ENCODE peak calls at places on chromosomes 16 and 17, in seven cellular contexts. D is CD8-positive, alpha-beta T cell; P is RWPE2; Z is colonic mucosa; K is stomach; X is prostate gland; T is naive thymus-derived CD4-positive, alpha-beta T cell. R is an unnamed sample.

GRCh38 chr17:14201087-14201486 is 35.6 kb downstream of the CDRT15 start:
- DNase-seq in D (peak; percentile 54), T (peak; percentile 62), K (no peak), X (no peak), Z (no peak), P (no peak), R (no peak)

GRCh38 chr17:34852614-34853013 is 108.6 kb downstream of the CCT6B start:
- DNase-seq in P (no peak), Z (no peak), T (no peak), K (no peak), D (no peak), X (no peak), R (no peak)

GRCh38 chr16:4327782-4328579 is 12.1 kb downstream of the GLIS2 start:
- DNase-seq in Z (peak; percentile 73), T (peak; percentile 68), P (peak; percentile 73), D (peak; percentile 60), K (peak; percentile 83), X (peak; percentile 62), R (peak; percentile 84)

GRCh38 chr17:40097931-40098845 is 2.2 kb downstream of the NR1D1 start:
- DNase-seq in K (peak; percentile 85), X (peak; percentile 54), D (no peak), P (no peak), T (no peak), Z (peak; percentile 89), R (peak; percentile 60)

GRCh38 chr16:84677849-84678248 is 22.0 kb upstream of the USP10 start:
- DNase-seq in X (no peak), P (no peak), Z (no peak), T (no peak), D (no peak), K (no peak), R (no peak)

GRCh38 chr17:47279062-47279801 is 25.6 kb downstream of the ITGB3 start:
- DNase-seq in X (no peak), K (peak; percentile 36), P (no peak), Z (no peak), T (no peak), D (no peak), R (peak; percentile 70)

GRCh38 chr16:17345043-17345442 is 125.7 kb downstream of the XYLT1 start:
- DNase-seq in X (peak; percentile 78), T (no peak), D (no peak), P (no peak), Z (no peak), K (no peak), R (no peak)

GRCh38 chr16:72794319-72794718 is 253.6 kb downstream of the ZFHX3 start:
- DNase-seq in Z (no peak), X (no peak), T (no peak), K (no peak), D (no peak), P (no peak), R (no peak)

GRCh38 chr16:8963010-8963824 is 489 bp downstream of the USP7 start:
- DNase-seq in T (no peak), K (no peak), P (no peak), Z (no peak), X (no peak), D (peak; percentile 23), R (no peak)

GRCh38 chr16:1030381-1030901 is 42.1 kb upstream of the SSTR5 start:
- DNase-seq in X (no peak), D (no peak), K (no peak), Z (no peak), T (no peak), P (no peak), R (no peak)

GRCh38 chr17:82943339-82943738 is 103.5 kb upstream of the ZNF750 start:
- DNase-seq in P (no peak), T (no peak), D (no peak), X (no peak), Z (no peak), K (no peak), R (peak; percentile 18)

GRCh38 chr17:38920374-38921291 is 4.8 kb upstream of the LASP1NB start:
- DNase-seq in T (no peak), Z (no peak), D (no peak), X (no peak), K (peak; percentile 9), P (no peak), R (no peak)

GRCh38 chr16:66265556-66266133 is 100.8 kb upstream of the CDH5 start:
- DNase-seq in Z (no peak), P (peak; percentile 28), K (no peak), D (no peak), X (no peak), T (no peak), R (no peak)

GRCh38 chr17:81076097-81076754 is 41.3 kb downstream of the BAIAP2 start:
- DNase-seq in T (no peak), D (no peak), K (no peak), P (no peak), Z (no peak), X (no peak), R (no peak)

GRCh38 chr16:797120-797420 is 3.5 kb downstream of the GNG13 start:
- DNase-seq in K (no peak), T (no peak), X (no peak), Z (peak; percentile 39), D (no peak), P (no peak), R (no peak)

GRCh38 chr16:58196898-58197313 is 1.0 kb downstream of the CSNK2A2 start:
- DNase-seq in X (no peak), P (no peak), Z (no peak), D (no peak), K (no peak), T (no peak), R (no peak)

GRCh38 chr17:22266231-22266630 is 573.9 kb downstream of the KCNJ18 start:
- DNase-seq in Z (no peak), P (no peak), D (no peak), K (peak; percentile 17), T (no peak), X (no peak), R (no peak)

GRCh38 chr17:5583426-5584382 is 605 bp downstream of the NLRP1 start:
- DNase-seq in D (peak; percentile 17), Z (peak; percentile 25), P (no peak), X (no peak), K (no peak), T (no peak), R (peak; percentile 54)

GRCh38 chr16:61014869-61015268 is 1021.4 kb downstream of the CDH8 start:
- DNase-seq in K (no peak), X (no peak), Z (no peak), D (no peak), T (no peak), P (no peak), R (no peak)

GRCh38 chr16:4380131-4381063 is 8.7 kb downstream of the VASN start:
- DNase-seq in T (peak; percentile 12), P (no peak), D (no peak), X (no peak), Z (no peak), K (no peak), R (no peak)

GRCh38 chr17:38663125-38663751 is 11.5 kb downstream of the EPOP start:
- DNase-seq in D (peak; percentile 29), T (no peak), P (peak; percentile 74), X (no peak), Z (peak; percentile 70), K (peak; percentile 76), R (peak; percentile 74)

GRCh38 chr17:58956997-58957724 is 149.5 kb downstream of the TRIM37 start:
- DNase-seq in T (no peak), D (no peak), K (no peak), X (no peak), P (no peak), Z (no peak), R (no peak)

GRCh38 chr16:8751481-8752311 is 45.7 kb downstream of the TMEM186 start:
- DNase-seq in T (no peak), X (no peak), D (no peak), K (no peak), Z (no peak), P (no peak), R (no peak)

GRCh38 chr17:41894791-41895331 is 23.9 kb downstream of the ACLY start:
- DNase-seq in K (no peak), D (no peak), Z (no peak), P (no peak), X (no peak), T (no peak), R (no peak)

GRCh38 chr16:89297870-89298545 is 80.5 kb downstream of the ZNF778 start:
- DNase-seq in T (no peak), D (no peak), X (no peak), Z (no peak), P (no peak), K (no peak), R (no peak)

GRCh38 chr16:55330726-55331647 is 7.0 kb downstream of the IRX6 start:
- DNase-seq in P (no peak), D (no peak), K (no peak), T (no peak), Z (no peak), X (no peak), R (no peak)
- H3K4me3 ChIP-seq in P (no peak overlapping the region), D (no peak overlapping the region), K (peak overlapping the region; percentile 0), T (no peak overlapping the region), Z (no peak overlapping the region), X (no peak overlapping the region), R (peak overlapping the region; percentile 17)

GRCh38 chr17:57284984-57285646 is 28.8 kb downstream of the MSI2 start:
- DNase-seq in K (no peak), T (peak; percentile 31), P (no peak), X (no peak), Z (no peak), D (peak; percentile 33), R (no peak)
- H3K4me1 ChIP-seq in K (no peaks in the 10 kb centered on the region), T (peaks cover 24% of the 10 kb centered on the region), P (no peaks in the 10 kb centered on the region), X (peaks cover 20% of the 10 kb centered on the region), Z (no peaks in the 10 kb centered on the region), D (peaks cover 39% of the 10 kb centered on the region), R (no peaks in the 10 kb centered on the region)

GRCh38 chr17:56908061-56908542 is 5.7 kb downstream of the TRIM25 start:
- DNase-seq in T (no peak), X (no peak), K (peak; percentile 58), P (no peak), D (peak; percentile 24), Z (peak; percentile 61), R (peak; percentile 90)
- H3K4me3 ChIP-seq in T (no peak overlapping the region), X (no peak overlapping the region), K (no peak overlapping the region), P (no peak overlapping the region), D (no peak overlapping the region), Z (no peak overlapping the region), R (no peak overlapping the region)

GRCh38 chr17:2611627-2612026 is 18.2 kb downstream of the PAFAH1B1 start:
- DNase-seq in P (no peak), T (no peak), X (no peak), D (no peak), Z (no peak), K (no peak), R (no peak)

GRCh38 chr17:2610195-2610594 is 16.7 kb downstream of the PAFAH1B1 start:
- DNase-seq in T (no peak), D (no peak), Z (no peak), X (no peak), K (no peak), P (no peak), R (no peak)

GRCh38 chr17:2613089-2613808 is 19.8 kb downstream of the PAFAH1B1 start:
- DNase-seq in Z (no peak), P (no peak), D (no peak), T (no peak), X (no peak), K (no peak), R (no peak)

GRCh38 chr17:2610640-2611175 is 17.3 kb downstream of the PAFAH1B1 start:
- DNase-seq in X (no peak), P (no peak), T (no peak), K (no peak), Z (no peak), D (no peak), R (no peak)

DNA sequence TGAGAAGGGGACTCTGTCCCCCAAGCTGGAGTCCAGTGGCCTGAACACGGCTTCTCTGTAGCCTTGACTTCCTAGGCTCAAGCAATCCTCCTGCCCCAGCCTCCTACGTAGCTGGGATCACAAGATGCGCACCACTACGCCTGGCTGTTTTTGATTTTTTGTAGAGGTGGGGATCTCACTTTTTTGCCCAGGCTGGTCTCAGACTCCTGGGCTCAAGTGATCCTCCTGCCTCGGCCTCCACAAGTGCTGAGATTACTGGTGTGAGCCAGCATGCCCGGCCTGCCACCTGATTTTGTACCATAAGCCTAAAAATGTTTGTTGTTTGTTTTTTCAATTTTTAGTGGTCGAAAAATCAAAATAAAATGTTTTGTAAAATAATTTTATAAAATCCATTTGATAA is 19.2 kb downstream of the PAFAH1B1 start:
- DNase-seq in K (no peak), X (no peak), Z (no peak), T (no peak), P (no peak), D (no peak), R (no peak)
- H3K4me1 ChIP-seq in K (peaks cover 31% of the 10 kb centered on the region), X (no peaks in the 10 kb centered on the region), Z (no peaks in the 10 kb centered on the region), T (peaks cover 25% of the 10 kb centered on the region), P (no peaks in the 10 kb centered on the region), D (peaks cover 40% of the 10 kb centered on the region), R (peaks cover 49% of the 10 kb centered on the region)

R was measured in lower lobe of right lung.